ENCODE peak calls at places on chromosomes 5 and 9, in ten cellular contexts. One of them, this sample, is unnamed.

GRCh38 chr5:176187276-176188062 is 50.8 kb upstream of the SIMC1 start:
- DNase-seq in H9: no peak
- DNase-seq in fibroblast of lung: no peak
- DNase-seq in fibroblast of pulmonary artery: no peak
- DNase-seq in mammary epithelial cell: no peak
- DNase-seq in GM13977: peak; percentile 10
- DNase-seq in GM10248: no peak
- DNase-seq in epithelial cell of esophagus: no peak
- DNase-seq in lung: no peak
- DNase-seq in Calu3: no peak
- DNase-seq in this sample: no peak

GRCh38 chr5:43336159-43336558 is 22.9 kb upstream of the HMGCS1 start:
- DNase-seq in H9: no peak
- DNase-seq in fibroblast of lung: no peak
- DNase-seq in fibroblast of pulmonary artery: no peak
- DNase-seq in mammary epithelial cell: peak; percentile 71
- DNase-seq in GM13977: no peak
- DNase-seq in GM10248: no peak
- DNase-seq in epithelial cell of esophagus: peak; percentile 80
- DNase-seq in lung: no peak
- DNase-seq in Calu3: peak; percentile 26
- DNase-seq in this sample: no peak

GRCh38 chr9:136853596-136854112 is 1.5 kb downstream of the MAMDC4 start:
- DNase-seq in H9: no peak
- DNase-seq in fibroblast of lung: no peak
- DNase-seq in fibroblast of pulmonary artery: no peak
- DNase-seq in mammary epithelial cell: no peak
- DNase-seq in GM13977: no peak
- DNase-seq in GM10248: no peak
- DNase-seq in epithelial cell of esophagus: no peak
- DNase-seq in lung: no peak
- DNase-seq in Calu3: no peak
- DNase-seq in this sample: no peak

GRCh38 chr5:2747372-2748179 is 3.9 kb downstream of the IRX2 start:
- DNase-seq in H9: no peak
- DNase-seq in fibroblast of lung: no peak
- DNase-seq in fibroblast of pulmonary artery: no peak
- DNase-seq in mammary epithelial cell: peak; percentile 56
- DNase-seq in GM13977: no peak
- DNase-seq in GM10248: no peak
- DNase-seq in epithelial cell of esophagus: peak; percentile 37
- DNase-seq in lung: peak; percentile 28
- DNase-seq in Calu3: no peak
- DNase-seq in this sample: no peak

GRCh38 chr5:125393416-125393815 is 647.0 kb upstream of the ZNF608 start:
- DNase-seq in H9: no peak
- DNase-seq in fibroblast of lung: no peak
- DNase-seq in fibroblast of pulmonary artery: no peak
- DNase-seq in mammary epithelial cell: no peak
- DNase-seq in GM13977: no peak
- DNase-seq in GM10248: no peak
- DNase-seq in epithelial cell of esophagus: no peak
- DNase-seq in lung: no peak
- DNase-seq in Calu3: no peak
- DNase-seq in this sample: no peak

GRCh38 chr5:139474815-139475791 is 4.3 kb downstream of the SMIM33 start:
- DNase-seq in H9: no peak
- DNase-seq in fibroblast of lung: peak; percentile 89
- DNase-seq in fibroblast of pulmonary artery: peak; percentile 89
- DNase-seq in mammary epithelial cell: no peak
- DNase-seq in GM13977: no peak
- DNase-seq in GM10248: no peak
- DNase-seq in epithelial cell of esophagus: peak; percentile 50
- DNase-seq in lung: peak; percentile 53
- DNase-seq in Calu3: no peak
- DNase-seq in this sample: no peak

GRCh38 chr5:15598294-15598902 is 98.4 kb downstream of the FBXL7 start:
- DNase-seq in H9: no peak
- DNase-seq in fibroblast of lung: no peak
- DNase-seq in fibroblast of pulmonary artery: no peak
- DNase-seq in mammary epithelial cell: peak; percentile 4
- DNase-seq in GM13977: no peak
- DNase-seq in GM10248: no peak
- DNase-seq in epithelial cell of esophagus: peak; percentile 30
- DNase-seq in lung: no peak
- DNase-seq in Calu3: peak; percentile 4
- DNase-seq in this sample: no peak

GRCh38 chr9:130986311-130986940 is 22.5 kb upstream of the LAMC3 start:
- DNase-seq in H9: peak; percentile 29
- DNase-seq in fibroblast of lung: no peak
- DNase-seq in fibroblast of pulmonary artery: no peak
- DNase-seq in mammary epithelial cell: no peak
- DNase-seq in GM13977: no peak
- DNase-seq in GM10248: no peak
- DNase-seq in epithelial cell of esophagus: no peak
- DNase-seq in lung: no peak
- DNase-seq in Calu3: no peak
- DNase-seq in this sample: no peak

GRCh38 chr5:164336906-164337305 is 831.5 kb downstream of the MAT2B start:
- DNase-seq in H9: no peak
- DNase-seq in fibroblast of lung: peak; percentile 8
- DNase-seq in fibroblast of pulmonary artery: peak; percentile 87
- DNase-seq in mammary epithelial cell: peak; percentile 5
- DNase-seq in GM13977: no peak
- DNase-seq in GM10248: no peak
- DNase-seq in epithelial cell of esophagus: peak; percentile 39
- DNase-seq in lung: no peak
- DNase-seq in Calu3: no peak
- DNase-seq in this sample: no peak

GRCh38 chr5:83099445-83099844 is 22.1 kb downstream of the XRCC4 start:
- DNase-seq in H9: no peak
- DNase-seq in fibroblast of lung: no peak
- DNase-seq in fibroblast of pulmonary artery: no peak
- DNase-seq in mammary epithelial cell: no peak
- DNase-seq in GM13977: no peak
- DNase-seq in GM10248: no peak
- DNase-seq in epithelial cell of esophagus: no peak
- DNase-seq in lung: no peak
- DNase-seq in Calu3: no peak
- DNase-seq in this sample: no peak

GRCh38 chr5:162217037-162217436 is 149.5 kb downstream of the GABRG2 start:
- DNase-seq in H9: no peak
- DNase-seq in fibroblast of lung: no peak
- DNase-seq in fibroblast of pulmonary artery: no peak
- DNase-seq in mammary epithelial cell: no peak
- DNase-seq in GM13977: no peak
- DNase-seq in GM10248: no peak
- DNase-seq in epithelial cell of esophagus: no peak
- DNase-seq in lung: no peak
- DNase-seq in Calu3: no peak
- DNase-seq in this sample: no peak

GRCh38 chr9:87792831-87793288 is 66.9 kb downstream of the CTSL start:
- DNase-seq in H9: peak; percentile 47
- DNase-seq in fibroblast of lung: peak; percentile 94
- DNase-seq in fibroblast of pulmonary artery: peak; percentile 82
- DNase-seq in mammary epithelial cell: peak; percentile 55
- DNase-seq in GM13977: peak; percentile 23
- DNase-seq in GM10248: peak; percentile 51
- DNase-seq in epithelial cell of esophagus: peak; percentile 53
- DNase-seq in lung: peak; percentile 69
- DNase-seq in Calu3: peak; percentile 69
- DNase-seq in this sample: peak; percentile 48

DNA sequence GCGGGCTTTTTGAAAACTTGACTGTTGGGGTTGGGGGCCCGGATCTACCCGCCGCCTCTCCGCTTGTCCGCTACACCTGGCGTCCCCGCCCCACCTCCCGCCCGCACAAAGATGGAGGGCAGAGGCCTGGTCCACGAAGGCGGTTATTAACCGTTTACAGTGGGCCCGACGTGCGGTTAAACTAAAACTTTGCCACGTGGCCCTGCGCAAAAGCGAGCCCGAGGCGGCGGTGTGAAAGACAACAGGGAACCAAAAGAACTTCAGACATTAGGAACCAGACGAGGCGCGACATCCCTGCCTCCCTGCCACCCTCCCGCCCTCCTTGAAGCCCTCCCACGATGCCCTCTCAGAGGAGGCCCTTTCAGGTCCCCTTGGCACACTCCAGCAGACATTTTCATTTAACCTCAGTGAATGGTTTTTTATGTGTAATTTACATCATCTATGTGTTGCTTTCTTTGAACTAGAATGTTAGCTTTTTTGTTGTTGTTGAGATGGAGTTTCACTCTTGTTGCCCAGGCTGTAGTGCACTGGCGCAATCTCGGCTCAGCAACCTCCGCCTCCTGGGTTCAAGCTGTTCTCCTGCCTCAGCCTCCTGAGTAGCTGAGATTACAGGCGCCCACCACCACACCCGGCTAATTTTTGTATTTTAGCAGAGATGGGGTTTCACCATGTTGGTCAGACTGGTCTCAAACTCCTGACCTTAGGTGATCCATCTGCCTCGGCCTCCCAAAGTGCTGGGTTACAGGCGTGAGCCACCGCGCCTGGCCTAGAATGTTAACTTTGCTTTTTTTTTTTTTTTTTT is 999 bp upstream of the HNRNPA0 start:
- DNase-seq in H9: no peak
- DNase-seq in fibroblast of lung: no peak
- DNase-seq in fibroblast of pulmonary artery: no peak
- DNase-seq in mammary epithelial cell: no peak
- DNase-seq in GM13977: no peak
- DNase-seq in GM10248: no peak
- DNase-seq in epithelial cell of esophagus: no peak
- DNase-seq in lung: no peak
- DNase-seq in Calu3: no peak
- DNase-seq in this sample: no peak
- TF ChIP-seq CTCF in H9: no peak
- TF ChIP-seq CTCF in fibroblast of lung: no peak
- TF ChIP-seq CTCF in fibroblast of pulmonary artery: no peak
- TF ChIP-seq CTCF in mammary epithelial cell: no peak
- TF ChIP-seq CTCF in GM13977: no peak
- TF ChIP-seq CTCF in GM10248: no peak
- TF ChIP-seq CTCF in epithelial cell of esophagus: no peak
- TF ChIP-seq CTCF in lung: no peak
- TF ChIP-seq CTCF in Calu3: no peak
- TF ChIP-seq CTCF in this sample: no peak

GRCh38 chr9:132797861-132798659 is 80.0 kb downstream of the AK8 start:
- DNase-seq in H9: no peak
- DNase-seq in fibroblast of lung: no peak
- DNase-seq in fibroblast of pulmonary artery: peak; percentile 10
- DNase-seq in mammary epithelial cell: no peak
- DNase-seq in GM13977: no peak
- DNase-seq in GM10248: no peak
- DNase-seq in epithelial cell of esophagus: no peak
- DNase-seq in lung: no peak
- DNase-seq in Calu3: no peak
- DNase-seq in this sample: no peak

GRCh38 chr9:132802121-132802795 is 75.8 kb downstream of the AK8 start:
- DNase-seq in H9: no peak
- DNase-seq in fibroblast of lung: no peak
- DNase-seq in fibroblast of pulmonary artery: no peak
- DNase-seq in mammary epithelial cell: no peak
- DNase-seq in GM13977: no peak
- DNase-seq in GM10248: no peak
- DNase-seq in epithelial cell of esophagus: no peak
- DNase-seq in lung: no peak
- DNase-seq in Calu3: no peak
- DNase-seq in this sample: no peak

GRCh38 chr9:132800038-132800648 is 77.9 kb downstream of the AK8 start:
- DNase-seq in H9: peak; percentile 88
- DNase-seq in fibroblast of lung: peak; percentile 66
- DNase-seq in fibroblast of pulmonary artery: peak; percentile 77
- DNase-seq in mammary epithelial cell: peak; percentile 57
- DNase-seq in GM13977: peak; percentile 77
- DNase-seq in GM10248: peak; percentile 79
- DNase-seq in epithelial cell of esophagus: peak; percentile 78
- DNase-seq in lung: peak; percentile 81
- DNase-seq in Calu3: peak; percentile 57
- DNase-seq in this sample: peak; percentile 75

GRCh38 chr9:132801659-132802058 is 76.4 kb downstream of the AK8 start:
- DNase-seq in H9: no peak
- DNase-seq in fibroblast of lung: no peak
- DNase-seq in fibroblast of pulmonary artery: no peak
- DNase-seq in mammary epithelial cell: no peak
- DNase-seq in GM13977: no peak
- DNase-seq in GM10248: no peak
- DNase-seq in epithelial cell of esophagus: no peak
- DNase-seq in lung: no peak
- DNase-seq in Calu3: no peak
- DNase-seq in this sample: no peak

GRCh38 chr9:132798817-132799790 is 79.0 kb downstream of the AK8 start:
- DNase-seq in H9: peak; percentile 49
- DNase-seq in fibroblast of lung: no peak
- DNase-seq in fibroblast of pulmonary artery: no peak
- DNase-seq in mammary epithelial cell: no peak
- DNase-seq in GM13977: no peak
- DNase-seq in GM10248: no peak
- DNase-seq in epithelial cell of esophagus: no peak
- DNase-seq in lung: peak; percentile 62
- DNase-seq in Calu3: peak; percentile 65
- DNase-seq in this sample: no peak
- TF ChIP-seq CTCF in H9: peak; percentile 45
- TF ChIP-seq CTCF in fibroblast of lung: no peak
- TF ChIP-seq CTCF in fibroblast of pulmonary artery: no peak
- TF ChIP-seq CTCF in mammary epithelial cell: no peak
- TF ChIP-seq CTCF in GM13977: peak; percentile 20
- TF ChIP-seq CTCF in GM10248: no peak
- TF ChIP-seq CTCF in epithelial cell of esophagus: no peak
- TF ChIP-seq CTCF in lung: no peak
- TF ChIP-seq CTCF in Calu3: peak; percentile 16
- TF ChIP-seq CTCF in this sample: no peak

GRCh38 chr5:127396490-127397155 is 106.0 kb downstream of the MEGF10 start:
- DNase-seq in H9: no peak
- DNase-seq in fibroblast of lung: no peak
- DNase-seq in fibroblast of pulmonary artery: no peak
- DNase-seq in mammary epithelial cell: no peak
- DNase-seq in GM13977: no peak
- DNase-seq in GM10248: no peak
- DNase-seq in epithelial cell of esophagus: no peak
- DNase-seq in lung: no peak
- DNase-seq in Calu3: no peak
- DNase-seq in this sample: no peak
- TF ChIP-seq CTCF in H9: peak; percentile 30
- TF ChIP-seq CTCF in fibroblast of lung: no peak
- TF ChIP-seq CTCF in fibroblast of pulmonary artery: no peak
- TF ChIP-seq CTCF in mammary epithelial cell: no peak
- TF ChIP-seq CTCF in GM13977: no peak
- TF ChIP-seq CTCF in GM10248: no peak
- TF ChIP-seq CTCF in epithelial cell of esophagus: no peak
- TF ChIP-seq CTCF in lung: no peak
- TF ChIP-seq CTCF in Calu3: no peak
- TF ChIP-seq CTCF in this sample: peak; percentile 6

GRCh38 chr5:59450245-59450644 is 443.3 kb downstream of the PDE4D start:
- DNase-seq in H9: no peak
- DNase-seq in fibroblast of lung: no peak
- DNase-seq in fibroblast of pulmonary artery: no peak
- DNase-seq in mammary epithelial cell: no peak
- DNase-seq in GM13977: peak; percentile 6
- DNase-seq in GM10248: no peak
- DNase-seq in epithelial cell of esophagus: no peak
- DNase-seq in lung: no peak
- DNase-seq in Calu3: peak; percentile 3
- DNase-seq in this sample: no peak
- TF ChIP-seq CTCF in H9: peak; percentile 52
- TF ChIP-seq CTCF in fibroblast of lung: no peak
- TF ChIP-seq CTCF in fibroblast of pulmonary artery: peak; percentile 23
- TF ChIP-seq CTCF in mammary epithelial cell: peak; percentile 24
- TF ChIP-seq CTCF in GM13977: peak; percentile 33
- TF ChIP-seq CTCF in GM10248: peak; percentile 13
- TF ChIP-seq CTCF in epithelial cell of esophagus: peak; percentile 24
- TF ChIP-seq CTCF in lung: no peak
- TF ChIP-seq CTCF in Calu3: peak; percentile 33
- TF ChIP-seq CTCF in this sample: no peak

This sample was measured in GM20000.